ENCODE peak calls at places on chromosome 12, in four cellular contexts. X is activated naive CD8-positive, alpha-beta T cell treated with anti-CD3 and anti-CD28 coated beads, Interleukin-2, amount 50 U/mL, for 24 hours; S is left lobe of liver; G is NCI-H1092. B is an unnamed sample.

GRCh38 chr12:58564721-58565120 is 355.6 kb downstream of the LRIG3 start:
- DNase-seq in X (no peak), G (no peak), S (no peak), B (no peak)

GRCh38 chr12:97300921-97301320 is 161.7 kb upstream of the RMST start:
- DNase-seq in X (no peak), G (no peak), S (no peak), B (no peak)

GRCh38 chr12:5965950-5966383 is 20.9 kb upstream of the ANO2 start:
- DNase-seq in G (peak), S (no peak), X (peak), B (no peak)

GRCh38 chr12:39103552-39104165 is 198.3 kb upstream of the CPNE8 start:
- DNase-seq in S (no peak), G (peak), X (no peak), B (no peak)

GRCh38 chr12:112945515-112945914 is 7.2 kb downstream of the OAS3 start:
- DNase-seq in X (no peak), S (no peak), G (no peak), B (no peak)

GRCh38 chr12:70052931-70053497 is 190.2 kb upstream of the CNOT2 start:
- DNase-seq in X (no peak), S (peak), G (no peak), B (no peak)

GRCh38 chr12:80332827-80333226 is 111.2 kb upstream of the PTPRQ start:
- DNase-seq in S (no peak), X (no peak), G (no peak), B (no peak)

GRCh38 chr12:109931143-109931542 is 31.1 kb downstream of the TCHP start:
- DNase-seq in S (no peak), G (no peak), X (no peak), B (no peak)

GRCh38 chr12:88428350-88428749 is 151.9 kb downstream of the KITLG start:
- DNase-seq in G (no peak), S (no peak), X (no peak), B (no peak)

GRCh38 chr12:113462117-113462774 is 9.4 kb downstream of the LHX5 start:
- DNase-seq in S (peak), G (peak), X (peak), B (peak)

GRCh38 chr12:112929715-112930114 is 8.6 kb upstream of the OAS3 start:
- DNase-seq in G (no peak), S (no peak), X (no peak), B (no peak)

GRCh38 chr12:102216086-102216691 is 18.6 kb upstream of the PMCH start:
- DNase-seq in G (no peak), X (no peak), S (no peak), B (no peak)